ENCODE peak calls at places on chromosomes 3 and 15, in four cellular contexts. R, Z, K and Q are unnamed samples.

GRCh38 chr15:25710184-25710583 is 152.9 kb downstream of the ATP10A start:
- DNase-seq in Z (no peak), K (peak; percentile 53), R (peak; percentile 39), Q (peak; percentile 28)

GRCh38 chr3:62557983-62558382 is 184.6 kb upstream of the FEZF2 start:
- DNase-seq in K (no peak), R (no peak), Z (no peak), Q (no peak)

GRCh38 chr15:55683366-55683765 is 59.6 kb downstream of the PRTG start:
- DNase-seq in R (peak; percentile 53), Z (no peak), K (no peak), Q (peak; percentile 68)

GRCh38 chr15:43239732-43240491 is 19.1 kb upstream of the EPB42 start:
- DNase-seq in K (no peak), R (no peak), Z (no peak), Q (peak; percentile 29)

GRCh38 chr3:4988815-4989648 is 9.8 kb downstream of the BHLHE40 start:
- DNase-seq in Z (no peak), K (peak; percentile 50), R (no peak), Q (peak; percentile 44)

GRCh38 chr15:99931703-99932603 is 198.7 kb upstream of the LYSMD4 start:
- DNase-seq in Z (peak; percentile 32), K (no peak), R (no peak), Q (no peak)

GRCh38 chr3:24595801-24596200 is 101.2 kb upstream of the THRB start:
- DNase-seq in K (no peak), R (no peak), Z (no peak), Q (peak; percentile 13)

GRCh38 chr15:100215843-100216169 is 126.0 kb downstream of the ADAMTS17 start:
- DNase-seq in R (no peak), Z (no peak), K (no peak), Q (no peak)

GRCh38 chr15:68464451-68465090 is 32.6 kb upstream of the ITGA11 start:
- DNase-seq in K (no peak), Z (no peak), R (peak; percentile 78), Q (peak; percentile 57)

GRCh38 chr15:52805351-52806283 is 15.5 kb upstream of the ONECUT1 start:
- DNase-seq in K (no peak), R (no peak), Z (no peak), Q (no peak)

GRCh38 chr3:46412786-46413298 is 5.8 kb downstream of the CCRL2 start:
- DNase-seq in R (no peak), K (no peak), Z (no peak), Q (no peak)

GRCh38 chr3:127674099-127674792 is 1.5 kb downstream of the ABTB1 start:
- DNase-seq in R (no peak), Z (no peak), K (peak; percentile 12), Q (no peak)

GRCh38 chr3:8500208-8500961 is 1.2 kb upstream of the LMCD1 start:
- DNase-seq in R (peak; percentile 8), K (no peak), Z (no peak), Q (no peak)

GRCh38 chr3:174498638-174499037 is 360.5 kb upstream of the NAALADL2 start:
- DNase-seq in R (no peak), Z (no peak), K (no peak), Q (peak; percentile 56)

GRCh38 chr15:63210151-63211051 is 21.0 kb downstream of the RAB8B start:
- DNase-seq in Z (no peak), R (no peak), K (no peak), Q (no peak)

GRCh38 chr3:89320186-89320585 is 212.8 kb downstream of the EPHA3 start:
- DNase-seq in K (no peak), R (no peak), Z (no peak), Q (no peak)

GRCh38 chr3:89312141-89312540 is 204.7 kb downstream of the EPHA3 start:
- DNase-seq in Z (no peak), R (no peak), K (no peak), Q (no peak)

GRCh38 chr3:89315750-89316149 is 208.3 kb downstream of the EPHA3 start:
- DNase-seq in K (no peak), Z (no peak), R (no peak), Q (no peak)

DNA sequence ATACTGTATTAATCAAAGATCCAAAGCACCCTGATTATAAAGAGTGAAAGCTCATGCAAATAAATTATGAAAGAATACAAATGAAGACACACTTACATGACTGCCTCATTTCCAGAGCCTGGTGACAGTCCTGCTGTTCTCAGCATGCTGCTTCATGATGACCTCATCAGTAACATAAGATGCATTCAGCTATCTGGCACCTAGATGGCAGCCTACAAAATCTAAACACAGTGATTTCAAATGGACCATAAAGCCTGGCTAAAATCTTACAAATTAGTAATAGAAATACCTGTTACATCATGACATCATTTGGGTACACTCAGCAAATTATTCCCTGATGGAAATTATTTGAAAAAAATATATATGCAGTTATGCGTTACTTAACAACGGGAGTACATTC is 207.0 kb downstream of the EPHA3 start:
- DNase-seq in K (no peak), R (no peak), Z (peak; percentile 38), Q (peak; percentile 54)
- TF ChIP-seq CTCF in K (no peak), R (peak; percentile 7), Z (peak; percentile 51), Q (peak; percentile 34)

DNA sequence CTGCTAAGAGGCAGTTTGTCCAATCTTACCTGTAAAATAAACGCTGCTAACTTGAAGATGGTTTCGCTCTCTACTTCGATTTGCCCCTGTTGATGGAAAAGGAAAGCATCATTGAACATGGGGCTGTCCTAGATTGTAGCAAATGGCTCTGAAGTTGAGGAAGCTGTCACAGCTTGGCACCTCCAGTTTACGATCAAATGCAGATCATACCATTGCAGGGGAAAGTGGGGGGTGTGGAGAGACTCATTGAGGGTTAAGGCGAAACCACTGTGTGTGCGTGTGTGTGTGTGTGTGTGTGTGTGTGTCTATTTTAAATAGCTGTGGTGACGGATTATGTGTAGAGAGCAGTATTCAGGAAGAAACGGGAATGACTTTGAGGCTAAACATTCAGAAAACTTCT is 127.6 kb upstream of the LMOD3 start:
- DNase-seq in K (no peak), R (no peak), Z (no peak), Q (no peak)
- H3K4me3 ChIP-seq in K (peak overlapping the region; percentile 54), R (no peak overlapping the region), Z (peak overlapping the region; percentile 45), Q (no peak overlapping the region)

GRCh38 chr3:42600111-42600957 is at the start of gene NKTR:
- DNase-seq in Z (peak; percentile 97), R (peak; percentile 95), K (peak; percentile 97), Q (peak; percentile 98)
- TF ChIP-seq CTCF in Z (no peak), R (no peak), K (no peak), Q (no peak)

GRCh38 chr15:58409861-58410260 is 21.9 kb upstream of the LIPC start:
- DNase-seq in R (no peak), Z (no peak), K (no peak), Q (no peak)

GRCh38 chr15:58407786-58408185 is 24.0 kb upstream of the LIPC start:
- DNase-seq in Z (no peak), R (no peak), K (no peak), Q (no peak)

GRCh38 chr15:58407366-58407765 is 24.4 kb upstream of the LIPC start:
- DNase-seq in Z (no peak), K (no peak), R (no peak), Q (no peak)

GRCh38 chr15:58413253-58413652 is 18.5 kb upstream of the LIPC start:
- DNase-seq in Z (no peak), R (no peak), K (no peak), Q (no peak)

DNA sequence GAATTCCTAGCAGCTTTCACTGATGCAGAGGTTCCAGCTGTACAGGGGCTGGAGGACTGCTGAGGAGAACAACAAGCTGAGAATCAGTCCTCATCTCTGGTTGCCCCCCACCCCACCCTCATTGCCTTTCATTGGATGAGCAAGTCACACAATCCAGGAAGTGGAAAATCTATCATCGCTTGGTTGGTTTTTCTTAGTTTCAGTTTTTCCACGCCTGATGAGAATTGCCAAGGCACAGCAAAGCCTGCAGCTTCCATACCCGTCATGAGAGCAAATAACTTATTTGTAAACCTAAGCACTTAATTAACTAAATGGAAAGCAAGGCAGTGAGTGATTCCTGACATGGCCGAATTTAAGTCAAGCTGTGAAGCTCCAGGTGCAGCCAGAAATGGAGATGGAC is 21.4 kb upstream of the LIPC start:
- DNase-seq in Z (no peak), R (no peak), K (no peak), Q (no peak)
- H3K4me3 ChIP-seq in Z (no peak overlapping the region), R (no peak overlapping the region), K (peak overlapping the region; percentile 43), Q (peak overlapping the region; percentile 9)

DNA sequence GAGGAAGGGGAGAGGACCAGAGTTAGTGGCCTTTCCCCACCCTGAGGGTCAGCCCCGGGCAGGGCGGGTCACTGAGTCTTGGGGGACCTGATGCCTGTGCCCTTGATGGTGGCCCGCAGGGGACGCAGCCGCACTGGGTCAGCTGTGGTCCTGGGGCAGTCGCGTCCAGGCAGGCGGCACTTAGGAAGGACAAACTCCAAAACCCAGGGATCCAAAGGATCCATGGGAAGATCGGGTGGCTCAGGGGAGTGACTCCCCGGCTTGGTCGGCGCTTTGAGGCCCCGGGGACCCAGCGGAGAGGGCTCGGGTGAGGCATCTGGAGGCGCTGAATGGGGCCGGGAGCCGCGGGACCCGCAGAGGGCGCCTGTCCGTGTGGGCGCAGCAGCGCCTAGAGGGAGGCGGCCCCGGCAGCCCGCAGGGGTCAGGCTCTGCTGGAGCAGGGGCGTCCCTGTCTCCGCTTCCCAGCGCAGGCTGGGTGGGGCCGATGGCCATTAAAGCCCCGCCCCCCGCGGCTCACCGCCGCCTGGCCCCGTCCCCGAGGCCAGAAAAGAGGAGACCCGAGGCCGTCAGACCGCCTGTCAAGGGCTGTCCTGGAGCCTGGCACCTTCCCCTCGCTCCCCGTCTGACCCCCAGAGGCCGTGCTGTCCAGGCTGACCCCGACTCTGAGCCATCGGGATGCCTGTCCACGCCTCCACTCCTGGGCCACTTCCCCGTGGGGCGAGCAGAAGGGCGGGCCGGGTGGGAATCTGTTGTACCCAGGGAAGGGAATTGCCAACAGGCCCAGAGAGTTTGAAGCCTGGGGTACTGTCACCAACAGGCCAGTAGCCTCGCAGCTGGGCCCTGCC is 17.4 kb downstream of the CIDEC start:
- DNase-seq in R (no peak), Z (no peak), K (peak; percentile 69), Q (peak; percentile 64)
- TF ChIP-seq CTCF in R (no peak), Z (peak; percentile 42), K (peak; percentile 65), Q (peak; percentile 29)

GRCh38 chr3:50316657-50317242 is 5.8 kb downstream of the HYAL2 start:
- DNase-seq in Z (peak; percentile 91), K (no peak), R (no peak), Q (no peak)
- H3K4me3 ChIP-seq in Z (no peak overlapping the region), K (peak overlapping the region; percentile 86), R (no peak overlapping the region), Q (no peak overlapping the region)

GRCh38 chr3:42578054-42578453 is 3.7 kb downstream of the SEC22C start:
- DNase-seq in R (no peak), Z (no peak), K (no peak), Q (no peak)

GRCh38 chr3:42569743-42570142 is 12.0 kb downstream of the SEC22C start:
- DNase-seq in K (no peak), R (no peak), Z (no peak), Q (no peak)

GRCh38 chr3:42575137-42575741 is 6.5 kb downstream of the SEC22C start:
- DNase-seq in K (no peak), R (no peak), Z (no peak), Q (no peak)

DNA sequence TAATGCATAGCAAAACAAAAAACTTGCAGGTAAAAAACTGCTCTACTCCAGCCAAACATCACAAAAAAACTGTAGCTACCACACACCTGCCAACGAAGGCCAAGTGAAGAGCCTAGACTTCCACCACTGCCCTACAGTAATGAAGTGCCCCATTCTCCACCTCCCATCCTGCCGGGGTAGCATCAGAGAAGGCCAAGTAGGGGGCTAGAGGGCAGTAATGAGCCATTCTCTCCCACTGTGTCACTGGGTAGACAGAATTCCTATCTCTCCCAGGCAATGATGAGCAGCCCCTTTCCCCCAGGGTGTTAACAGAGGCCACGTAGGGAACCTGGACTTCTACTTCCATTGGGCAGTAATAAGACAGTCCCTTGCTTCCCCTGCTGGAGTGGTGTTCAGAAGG is 9.5 kb downstream of the SEC22C start:
- DNase-seq in K (no peak), R (peak; percentile 51), Z (no peak), Q (peak; percentile 52)
- TF ChIP-seq CTCF in K (peak; percentile 55), R (peak; percentile 74), Z (peak; percentile 59), Q (peak; percentile 68)